ENCODE peak calls at places on chromosomes 1 and 21, in five cellular contexts. D is suprapubic skin, L is right atrium auricular region, N is stomach, P is H54. R is an unnamed sample.

GRCh38 chr1:10195570-10195969 is 14.8 kb upstream of the KIF1B start:
- DNase-seq in P (no peak), N (no peak), L (no peak), D (peak), R (no peak)

GRCh38 chr1:36157115-36157903 is 1.3 kb downstream of the MAP7D1 start:
- DNase-seq in D (no peak), N (no peak), L (no peak), P (no peak), R (no peak)

GRCh38 chr21:46110499-46111192 is 12.7 kb downstream of the COL6A2 start:
- DNase-seq in L (peak), D (peak), P (no peak), N (peak), R (peak)

GRCh38 chr1:39288735-39289465 is 84.4 kb downstream of the MACF1 start:
- DNase-seq in D (no peak), N (no peak), L (no peak), P (no peak), R (no peak)

GRCh38 chr1:100075773-100076172 is 57.0 kb downstream of the SASS6 start:
- DNase-seq in P (no peak), N (no peak), L (no peak), D (no peak), R (no peak)

GRCh38 chr21:33750017-33750416 is 107.7 kb downstream of the ITSN1 start:
- DNase-seq in D (no peak), L (no peak), N (no peak), P (no peak), R (no peak)

GRCh38 chr1:165434264-165434663 is 10.7 kb downstream of the RXRG start:
- DNase-seq in N (no peak), L (no peak), D (no peak), P (no peak), R (no peak)

GRCh38 chr1:222329493-222330045 is 218.3 kb downstream of the HHIPL2 start:
- DNase-seq in L (no peak), D (no peak), P (no peak), N (no peak), R (no peak)

GRCh38 chr1:205360891-205361290 is 4.2 kb upstream of the KLHDC8A start:
- DNase-seq in N (no peak), P (no peak), D (no peak), L (no peak), R (no peak)

GRCh38 chr1:169653873-169654272 is 23.9 kb upstream of the SELP start:
- DNase-seq in D (no peak), N (no peak), P (no peak), L (no peak), R (no peak)

GRCh38 chr1:50851034-50851433 is 109.0 kb downstream of the FAF1 start:
- DNase-seq in L (no peak), D (no peak), N (no peak), P (no peak), R (no peak)

GRCh38 chr1:77866296-77866695 is 22.1 kb upstream of the NEXN start:
- DNase-seq in P (no peak), N (no peak), L (no peak), D (no peak), R (no peak)

GRCh38 chr1:205920159-205920558 is 23.1 kb downstream of the SLC26A9 start:
- DNase-seq in N (peak), L (peak), P (no peak), D (peak), R (no peak)

GRCh38 chr1:173405758-173406344 is 71.3 kb upstream of the PRDX6 start:
- DNase-seq in D (no peak), L (no peak), P (peak), N (no peak), R (no peak)

GRCh38 chr1:39540504-39541031 is 36.0 kb downstream of the PABPC4 start:
- DNase-seq in L (peak), P (no peak), D (peak), N (peak), R (peak)

GRCh38 chr1:206735553-206736031 is 35.0 kb upstream of the IL19 start:
- DNase-seq in N (no peak), L (no peak), P (peak), D (no peak), R (no peak)

GRCh38 chr1:202576816-202577215 is 133.4 kb downstream of the SYT2 start:
- DNase-seq in D (no peak), L (no peak), P (no peak), N (no peak), R (no peak)

GRCh38 chr1:221366495-221367095 is 375.3 kb downstream of the DUSP10 start:
- DNase-seq in P (no peak), D (no peak), N (no peak), L (no peak), R (no peak)

GRCh38 chr1:30271401-30272287 is 451.7 kb downstream of the MATN1 start:
- DNase-seq in D (no peak), N (no peak), L (no peak), P (no peak), R (no peak)

R was measured in tibial nerve.